ENCODE peak calls at places on chromosomes 13 and 19, in four cellular contexts. N is IMR-90, R is colonic mucosa, A is heart left ventricle. F is an unnamed sample. For H3K36me3 and H3K4me1, the result is how much of the 10 kb centered on the place peaks cover.

GRCh38 chr13:41004875-41005693 is 14.0 kb downstream of the ELF1 start:
- DNase-seq in R (no peak), N (no peak), A (no peak), F (no peak)

GRCh38 chr13:79451500-79451962 is 29.4 kb upstream of the NDFIP2 start:
- DNase-seq in A (no peak), N (peak), R (no peak), F (peak)

GRCh38 chr13:48258430-48258829 is 25.4 kb downstream of the ITM2B start:
- DNase-seq in R (no peak), N (no peak), A (no peak), F (no peak)

GRCh38 chr13:102261809-102262208 is 140.0 kb downstream of the FGF14 start:
- DNase-seq in N (no peak), A (no peak), R (no peak), F (no peak)

GRCh38 chr13:86986448-86986847 is 684.7 kb upstream of the SLITRK5 start:
- DNase-seq in R (no peak), A (no peak), N (peak), F (no peak)

GRCh38 chr13:103540394-103540793 is 474.2 kb upstream of the SLC10A2 start:
- DNase-seq in A (no peak), N (no peak), R (no peak), F (no peak)

GRCh38 chr13:32977321-32977720 is 38.9 kb upstream of the KL start:
- DNase-seq in A (no peak), R (no peak), N (no peak), F (no peak)

GRCh38 chr19:33150852-33151518 is 19.1 kb downstream of the WDR88 start:
- DNase-seq in R (no peak), A (no peak), N (no peak), F (no peak)

GRCh38 chr13:55090612-55091011 is 2050.1 kb upstream of the PRR20A start:
- DNase-seq in A (no peak), R (no peak), N (no peak), F (no peak)

GRCh38 chr13:74117207-74117705 is 16.9 kb downstream of the KLF12 start:
- DNase-seq in A (no peak), N (no peak), R (no peak), F (no peak)

GRCh38 chr13:37515226-37515625 is 83.3 kb downstream of the POSTN start:
- DNase-seq in R (no peak), A (no peak), N (no peak), F (no peak)

GRCh38 chr19:20247016-20247683 is 80.1 kb downstream of the ZNF486 start:
- DNase-seq in N (no peak), R (no peak), A (no peak), F (no peak)

GRCh38 chr19:20558571-20558970 is 7.0 kb downstream of the ZNF737 start:
- DNase-seq in N (no peak), A (no peak), R (no peak), F (no peak)

GRCh38 chr13:25927966-25928365 is 123.8 kb downstream of the SHISA2 start:
- DNase-seq in R (no peak), N (no peak), A (no peak), F (no peak)

GRCh38 chr13:30796833-30797601 is 61.7 kb downstream of the ALOX5AP start:
- DNase-seq in A (no peak), N (peak), R (no peak), F (no peak)

GRCh38 chr19:49512970-49513745 is 697 bp downstream of the FCGRT start:
- DNase-seq in R (peak), A (peak), N (no peak), F (peak)

GRCh38 chr13:93268327-93269028 is 41.9 kb downstream of the GPC6 start:
- DNase-seq in A (no peak), N (no peak), R (no peak), F (no peak)

GRCh38 chr13:101150998-101151397 is 265.3 kb downstream of the NALCN start:
- DNase-seq in N (peak), R (no peak), A (no peak), F (no peak)

GRCh38 chr13:80823472-80823871 is 482.5 kb upstream of the SPRY2 start:
- DNase-seq in N (no peak), R (no peak), A (no peak), F (no peak)

GRCh38 chr19:5188548-5189317 is 151.9 kb downstream of the PTPRS start:
- DNase-seq in N (no peak), A (no peak), R (no peak), F (no peak)

GRCh38 chr19:14048439-14049153 is 13.3 kb downstream of the PALM3 start:
- DNase-seq in A (peak), N (no peak), R (peak), F (peak)

GRCh38 chr19:6458695-6459355 is 767 bp downstream of the SLC25A23 start:
- DNase-seq in N (no peak), A (no peak), R (peak), F (peak)

GRCh38 chr19:50496189-50497029 is 14.6 kb downstream of the JOSD2 start:
- DNase-seq in N (no peak), A (peak), R (no peak), F (no peak)

GRCh38 chr19:52216401-52216800 is 26.5 kb downstream of the PPP2R1A start:
- DNase-seq in N (no peak), A (no peak), R (no peak), F (no peak)

GRCh38 chr19:29795882-29796523 is 15.8 kb upstream of the CCNE1 start:
- DNase-seq in R (no peak), N (no peak), A (no peak), F (no peak)

GRCh38 chr13:80527400-80527799 is 186.5 kb upstream of the SPRY2 start:
- DNase-seq in N (no peak), A (no peak), R (no peak), F (no peak)

GRCh38 chr13:59166174-59166573 is 997.6 kb downstream of the DIAPH3 start:
- DNase-seq in R (no peak), N (no peak), A (no peak), F (no peak)

GRCh38 chr13:106471957-106472543 is 63.4 kb downstream of the EFNB2 start:
- DNase-seq in R (peak), A (peak), N (peak), F (peak)

GRCh38 chr19:47839411-47839810 is 17.7 kb downstream of the CRX start:
- DNase-seq in N (no peak), A (no peak), R (no peak), F (no peak)

GRCh38 chr19:15249912-15250634 is 17.8 kb upstream of the EPHX3 start:
- DNase-seq in R (peak), A (peak), N (peak), F (no peak)

GRCh38 chr13:98484289-98485219 is 92.4 kb downstream of the STK24 start:
- DNase-seq in R (peak), A (peak), N (peak), F (peak)

GRCh38 chr13:40776681-40777165 is 5.7 kb upstream of the MRPS31 start:
- DNase-seq in A (no peak), R (no peak), N (peak), F (no peak)

GRCh38 chr13:44132710-44133109 is 240.9 kb upstream of the SERP2 start:
- DNase-seq in N (peak), R (no peak), A (peak), F (no peak)

GRCh38 chr13:110245421-110245899 is 61.5 kb downstream of the COL4A1 start:
- DNase-seq in R (peak), N (peak), A (no peak), F (no peak)

GRCh38 chr19:39124136-39124764 is 1.3 kb upstream of the PAK4 start:
- DNase-seq in R (no peak), N (no peak), A (no peak), F (no peak)

GRCh38 chr13:89627991-89628390 is 1719.5 kb upstream of the MIR17HG start:
- DNase-seq in N (no peak), A (no peak), R (no peak), F (no peak)

GRCh38 chr13:41716236-41716635 is 244.7 kb downstream of the VWA8 start:
- DNase-seq in A (no peak), R (no peak), N (no peak), F (no peak)

GRCh38 chr13:52179925-52180324 is 20.5 kb upstream of the NEK3 start:
- DNase-seq in R (no peak), N (no peak), A (no peak), F (no peak)

GRCh38 chr19:42197375-42197817 is 20.1 kb downstream of the DEDD2 start:
- DNase-seq in R (no peak), N (no peak), A (no peak), F (peak)

GRCh38 chr19:34664870-34665269 is 12.1 kb downstream of the SCGB2B2 start:
- DNase-seq in R (no peak), A (no peak), N (no peak), F (no peak)

GRCh38 chr19:34664168-34664567 is 12.8 kb downstream of the SCGB2B2 start:
- DNase-seq in A (no peak), N (no peak), R (no peak), F (no peak)

GRCh38 chr19:34666200-34666957 is 10.6 kb downstream of the SCGB2B2 start:
- DNase-seq in N (no peak), R (no peak), A (no peak), F (no peak)

GRCh38 chr19:34661357-34661756 is 15.6 kb downstream of the SCGB2B2 start:
- DNase-seq in A (no peak), R (no peak), N (no peak), F (no peak)

DNA sequence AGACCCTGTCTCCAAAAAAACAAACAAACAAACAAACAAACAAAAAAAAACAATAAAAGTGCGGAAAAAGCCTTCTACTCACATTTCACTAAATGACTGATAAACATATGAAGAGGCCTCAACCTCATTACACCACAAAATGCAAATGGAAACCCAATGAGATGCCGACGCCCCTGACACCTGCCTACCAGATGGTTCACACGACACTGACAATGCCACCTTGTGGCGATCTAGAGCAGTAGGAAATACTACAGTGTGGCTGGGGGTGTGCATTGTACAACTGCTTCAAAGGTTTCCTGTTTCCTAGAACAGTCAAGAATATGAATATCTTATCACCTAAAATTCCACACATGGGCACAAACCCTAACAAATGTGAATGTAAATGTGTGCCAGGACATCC is 14.0 kb downstream of the SCGB2B2 start:
- DNase-seq in R (no peak), N (no peak), A (no peak), F (no peak)
- TF ChIP-seq CTCF in R (no peak), N (no peak), A (peak), F (no peak)

GRCh38 chr19:990746-991145 is 6.6 kb downstream of the WDR18 start:
- DNase-seq in N (no peak), A (no peak), R (no peak), F (peak)
- H3K36me3 ChIP-seq in N (half or more), A (under half), R (under half), F (under half)

GRCh38 chr13:112940236-112940635 is 28.8 kb upstream of the MCF2L start:
- DNase-seq in N (no peak), A (no peak), R (no peak), F (no peak)
- H3K4me1 ChIP-seq in N (under half), A (under half), R (under half), F (under half)

GRCh38 chr13:113969311-113969972 is 4.4 kb downstream of the C13orf46 start:
- DNase-seq in R (no peak), A (no peak), N (no peak), F (peak)

GRCh38 chr13:113967206-113967720 is 6.6 kb downstream of the C13orf46 start:
- DNase-seq in N (no peak), R (no peak), A (no peak), F (peak)

GRCh38 chr13:113969973-113970611 is 3.8 kb downstream of the C13orf46 start:
- DNase-seq in A (no peak), N (no peak), R (peak), F (peak)

GRCh38 chr13:113967729-113968462 is 6.0 kb downstream of the C13orf46 start:
- DNase-seq in R (no peak), A (no peak), N (no peak), F (peak)

DNA sequence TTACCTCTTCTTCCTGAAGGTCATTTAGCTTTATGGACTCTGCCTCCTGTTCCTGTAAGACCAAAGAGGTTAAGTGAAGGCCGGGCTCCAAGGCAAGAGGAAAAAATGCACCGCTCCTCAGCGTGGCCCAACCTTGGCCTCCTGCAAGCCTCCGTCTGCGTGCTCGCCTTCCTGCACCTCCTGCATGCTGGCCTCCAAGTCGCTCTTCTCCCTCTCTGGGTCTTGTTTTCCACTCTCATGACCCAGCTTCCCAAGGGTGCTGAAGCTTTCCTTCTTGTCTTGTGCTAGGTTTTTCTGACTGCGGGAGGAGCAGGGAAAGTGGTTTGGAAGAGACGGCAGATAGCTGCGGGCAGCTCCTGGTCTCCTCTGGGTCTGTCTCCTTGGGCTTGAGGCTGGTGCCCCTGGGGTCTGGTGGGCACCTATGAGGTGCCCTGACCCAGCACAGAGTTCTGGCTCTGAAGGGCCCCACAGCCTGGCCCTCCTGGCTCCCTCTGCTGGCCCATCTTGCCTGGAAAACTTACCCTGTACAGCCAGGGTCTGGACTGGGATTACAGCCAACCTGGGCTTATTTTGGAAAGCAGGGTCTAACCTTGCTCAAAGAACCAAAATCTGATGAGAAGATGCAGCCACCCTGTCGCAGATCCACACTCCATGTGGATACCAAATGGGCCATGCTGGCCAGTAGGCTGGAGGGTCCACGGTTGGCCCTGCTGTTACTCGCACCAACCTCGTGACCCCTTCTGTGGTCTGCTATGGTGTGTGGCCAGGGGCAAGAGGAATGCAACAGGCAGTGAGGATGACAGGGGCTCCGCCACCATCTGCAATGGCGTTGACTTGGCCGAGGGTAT is 5.2 kb downstream of the C13orf46 start:
- DNase-seq in N (no peak), A (no peak), R (no peak), F (no peak)
- TF ChIP-seq CTCF in N (no peak), A (no peak), R (no peak), F (no peak)

DNA sequence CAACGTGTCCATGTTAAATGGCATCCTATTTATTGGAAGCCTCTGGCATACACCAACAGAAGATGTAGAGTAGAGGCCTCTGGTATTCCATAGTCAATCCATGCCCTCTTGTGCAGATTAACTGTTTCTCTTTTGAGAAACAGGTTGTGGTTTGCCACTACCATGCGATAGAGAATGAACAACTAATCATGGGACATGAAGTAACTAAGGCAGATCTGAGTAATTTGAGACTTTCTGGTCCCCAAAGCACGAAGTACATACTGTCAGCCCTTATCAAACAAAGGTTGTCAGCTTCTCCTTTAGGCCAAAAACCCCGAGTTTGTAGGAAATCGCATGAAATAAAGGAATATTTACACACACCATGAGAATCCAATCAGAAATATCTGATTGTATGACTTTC is 3.6 kb downstream of the ZNF121 start:
- DNase-seq in N (no peak), R (no peak), A (no peak), F (no peak)
- H3K36me3 ChIP-seq in N (under half), R (under half), A (under half), F (under half)

DNA sequence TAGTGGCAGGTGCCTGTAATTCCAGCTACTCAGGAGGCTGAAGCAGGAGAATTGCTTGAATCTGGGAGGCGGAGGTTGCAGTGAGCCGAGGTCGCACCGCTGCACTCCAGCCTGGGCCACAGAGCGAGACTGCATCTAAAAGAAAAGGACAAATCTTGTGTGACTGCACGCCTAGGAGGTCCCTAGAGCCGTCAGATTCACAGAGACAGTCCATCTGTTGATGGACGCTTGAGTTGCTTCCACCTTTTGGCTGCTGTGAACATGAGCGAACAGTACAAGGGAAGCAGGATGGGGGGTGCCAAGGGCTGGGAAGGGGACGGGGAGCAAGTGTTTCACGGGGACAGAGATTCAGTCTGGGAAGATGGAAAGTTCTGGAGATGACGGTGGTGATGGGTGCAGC is 78.8 kb downstream of the GNG7 start:
- DNase-seq in A (no peak), N (no peak), R (no peak), F (no peak)
- H3K4me1 ChIP-seq in A (under half), N (under half), R (under half), F (under half)

DNA sequence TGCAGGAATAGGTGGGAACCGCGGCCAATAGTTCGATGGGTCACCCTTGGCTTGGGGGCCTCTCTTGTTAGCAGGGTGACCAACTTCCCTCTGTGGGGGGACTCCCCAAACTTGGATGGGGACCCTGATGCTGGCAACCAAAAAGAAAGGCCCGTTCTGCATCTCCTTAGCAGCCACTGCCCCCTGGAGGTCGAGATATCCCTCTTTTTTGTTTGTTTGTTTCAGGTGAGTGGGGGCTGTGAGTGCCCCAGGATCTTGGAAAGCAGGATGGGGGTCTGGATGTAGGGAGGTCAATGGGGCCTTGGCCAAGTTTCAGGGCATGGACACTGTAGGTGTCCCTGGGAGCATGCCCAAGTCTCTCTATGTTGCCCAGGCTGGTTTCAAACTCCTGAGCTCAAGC is 7.7 kb upstream of the CRTC1 start:
- DNase-seq in N (no peak), R (no peak), A (no peak), F (no peak)
- TF ChIP-seq CTCF in N (peak), R (peak), A (peak), F (no peak)

DNA sequence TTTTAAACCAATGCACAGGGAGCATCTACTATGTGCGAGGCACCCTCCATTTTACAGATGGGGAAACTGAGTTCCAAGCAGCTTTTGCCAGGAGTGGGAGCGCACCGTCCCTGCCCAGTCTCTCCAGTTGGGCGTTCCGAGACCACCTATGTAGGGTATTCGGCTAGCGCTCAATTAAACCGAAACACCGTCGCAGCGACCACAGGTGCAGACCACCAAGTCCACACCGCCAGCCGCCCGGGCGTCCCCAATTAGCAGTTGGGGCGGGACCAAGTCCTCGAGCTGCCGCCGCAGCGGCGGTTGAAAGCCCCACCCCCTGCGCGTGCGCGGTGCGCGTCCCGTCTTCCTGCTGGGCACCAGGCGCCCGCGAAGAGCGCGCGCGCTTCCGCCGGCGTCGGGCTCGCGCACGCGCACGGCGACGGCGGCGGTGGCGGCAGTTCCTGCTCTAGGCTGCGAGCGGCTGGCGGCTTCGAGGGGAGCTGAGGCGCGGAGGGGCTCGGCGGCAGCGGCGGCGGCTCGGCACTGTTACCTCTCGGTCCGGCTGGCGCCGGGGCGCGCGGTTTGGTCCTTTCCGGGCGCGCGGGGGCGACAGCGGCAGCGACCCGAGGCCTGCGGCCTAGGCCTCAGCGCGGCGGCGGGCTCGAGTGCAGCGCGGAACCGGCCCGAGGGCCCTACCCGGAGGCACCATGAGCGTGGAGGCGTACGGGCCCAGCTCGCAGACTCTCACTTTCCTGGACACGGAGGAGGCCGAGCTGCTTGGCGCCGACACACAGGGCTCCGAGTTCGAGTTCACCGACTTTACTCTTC is at the start of gene UPF1:
- DNase-seq in R (peak), N (peak), A (peak), F (peak)
- H3K36me3 ChIP-seq in R (under half), N (under half), A (under half), F (under half)

GRCh38 chr19:55611300-55611982 is 6.0 kb downstream of the ZNF865 start:
- DNase-seq in A (no peak), R (no peak), N (no peak), F (no peak)
- H3K4me1 ChIP-seq in A (under half), R (under half), N (under half), F (under half)

F was measured in mucosa of descending colon.